ENCODE peak calls at places on chromosomes 11 and 22, in five cellular contexts. One of them, this sample, is unnamed.

GRCh38 chr22:32354360-32355351 is 3.0 kb upstream of the RFPL3 start:
- ATAC-seq in CD4-positive, alpha-beta T cell: no peak
- ATAC-seq in left cardiac atrium: no peak
- ATAC-seq in activated T-cell treated with anti-CD3 and anti-CD28 coated beads, Interleukin-2, amount 50 U/mL, for 72 hours: no peak
- ATAC-seq in activated naive CD8-positive, alpha-beta T cell treated with anti-CD3 and anti-CD28 coated beads, Interleukin-2, amount 50 U/mL, for 24 hours: no peak
- ATAC-seq in this sample: no peak

GRCh38 chr11:79431535-79431934 is 9.3 kb downstream of the TENM4 start:
- ATAC-seq in CD4-positive, alpha-beta T cell: no peak
- ATAC-seq in activated T-cell treated with anti-CD3 and anti-CD28 coated beads, Interleukin-2, amount 50 U/mL, for 72 hours: no peak
- ATAC-seq in left cardiac atrium: no peak
- ATAC-seq in activated naive CD8-positive, alpha-beta T cell treated with anti-CD3 and anti-CD28 coated beads, Interleukin-2, amount 50 U/mL, for 24 hours: no peak
- ATAC-seq in this sample: peak

GRCh38 chr11:75689861-75690641 is 21.2 kb upstream of the MAP6 start:
- ATAC-seq in activated naive CD8-positive, alpha-beta T cell treated with anti-CD3 and anti-CD28 coated beads, Interleukin-2, amount 50 U/mL, for 24 hours: peak
- ATAC-seq in activated T-cell treated with anti-CD3 and anti-CD28 coated beads, Interleukin-2, amount 50 U/mL, for 72 hours: peak
- ATAC-seq in CD4-positive, alpha-beta T cell: no peak
- ATAC-seq in left cardiac atrium: no peak
- ATAC-seq in this sample: peak

GRCh38 chr22:42651134-42651533 is 1.9 kb upstream of the CYB5R3 start:
- ATAC-seq in activated T-cell treated with anti-CD3 and anti-CD28 coated beads, Interleukin-2, amount 50 U/mL, for 72 hours: no peak
- ATAC-seq in CD4-positive, alpha-beta T cell: no peak
- ATAC-seq in left cardiac atrium: no peak
- ATAC-seq in activated naive CD8-positive, alpha-beta T cell treated with anti-CD3 and anti-CD28 coated beads, Interleukin-2, amount 50 U/mL, for 24 hours: no peak
- ATAC-seq in this sample: no peak

GRCh38 chr11:57791321-57792059 is 29.9 kb downstream of the CTNND1 start:
- ATAC-seq in activated T-cell treated with anti-CD3 and anti-CD28 coated beads, Interleukin-2, amount 50 U/mL, for 72 hours: no peak
- ATAC-seq in left cardiac atrium: no peak
- ATAC-seq in CD4-positive, alpha-beta T cell: peak
- ATAC-seq in activated naive CD8-positive, alpha-beta T cell treated with anti-CD3 and anti-CD28 coated beads, Interleukin-2, amount 50 U/mL, for 24 hours: no peak
- ATAC-seq in this sample: no peak

GRCh38 chr11:102447193-102447592 is 5.4 kb downstream of the TMEM123 start:
- ATAC-seq in activated naive CD8-positive, alpha-beta T cell treated with anti-CD3 and anti-CD28 coated beads, Interleukin-2, amount 50 U/mL, for 24 hours: peak
- ATAC-seq in CD4-positive, alpha-beta T cell: no peak
- ATAC-seq in left cardiac atrium: no peak
- ATAC-seq in activated T-cell treated with anti-CD3 and anti-CD28 coated beads, Interleukin-2, amount 50 U/mL, for 72 hours: peak
- ATAC-seq in this sample: no peak

GRCh38 chr11:31387379-31387778 is 17.7 kb downstream of the DNAJC24 start:
- ATAC-seq in activated T-cell treated with anti-CD3 and anti-CD28 coated beads, Interleukin-2, amount 50 U/mL, for 72 hours: no peak
- ATAC-seq in CD4-positive, alpha-beta T cell: no peak
- ATAC-seq in activated naive CD8-positive, alpha-beta T cell treated with anti-CD3 and anti-CD28 coated beads, Interleukin-2, amount 50 U/mL, for 24 hours: no peak
- ATAC-seq in left cardiac atrium: no peak
- ATAC-seq in this sample: no peak

GRCh38 chr22:16917144-16918003 is 90.6 kb downstream of the GAB4 start:
- ATAC-seq in activated naive CD8-positive, alpha-beta T cell treated with anti-CD3 and anti-CD28 coated beads, Interleukin-2, amount 50 U/mL, for 24 hours: no peak
- ATAC-seq in activated T-cell treated with anti-CD3 and anti-CD28 coated beads, Interleukin-2, amount 50 U/mL, for 72 hours: peak
- ATAC-seq in CD4-positive, alpha-beta T cell: no peak
- ATAC-seq in left cardiac atrium: peak
- ATAC-seq in this sample: peak

GRCh38 chr22:23764931-23765881 is 2.4 kb downstream of the C22orf15 start:
- ATAC-seq in left cardiac atrium: no peak
- ATAC-seq in activated naive CD8-positive, alpha-beta T cell treated with anti-CD3 and anti-CD28 coated beads, Interleukin-2, amount 50 U/mL, for 24 hours: no peak
- ATAC-seq in CD4-positive, alpha-beta T cell: no peak
- ATAC-seq in activated T-cell treated with anti-CD3 and anti-CD28 coated beads, Interleukin-2, amount 50 U/mL, for 72 hours: no peak
- ATAC-seq in this sample: no peak

GRCh38 chr11:107196732-107197131 is 178.5 kb upstream of the GUCY1A2 start:
- ATAC-seq in activated naive CD8-positive, alpha-beta T cell treated with anti-CD3 and anti-CD28 coated beads, Interleukin-2, amount 50 U/mL, for 24 hours: no peak
- ATAC-seq in left cardiac atrium: no peak
- ATAC-seq in activated T-cell treated with anti-CD3 and anti-CD28 coated beads, Interleukin-2, amount 50 U/mL, for 72 hours: no peak
- ATAC-seq in CD4-positive, alpha-beta T cell: no peak
- ATAC-seq in this sample: no peak

GRCh38 chr22:42296381-42296853 is 26.0 kb upstream of the TCF20 start:
- ATAC-seq in left cardiac atrium: no peak
- ATAC-seq in activated naive CD8-positive, alpha-beta T cell treated with anti-CD3 and anti-CD28 coated beads, Interleukin-2, amount 50 U/mL, for 24 hours: no peak
- ATAC-seq in activated T-cell treated with anti-CD3 and anti-CD28 coated beads, Interleukin-2, amount 50 U/mL, for 72 hours: no peak
- ATAC-seq in CD4-positive, alpha-beta T cell: no peak
- ATAC-seq in this sample: no peak

GRCh38 chr11:84310261-84310660 is 1024.1 kb upstream of the CCDC90B start:
- ATAC-seq in activated naive CD8-positive, alpha-beta T cell treated with anti-CD3 and anti-CD28 coated beads, Interleukin-2, amount 50 U/mL, for 24 hours: no peak
- ATAC-seq in left cardiac atrium: no peak
- ATAC-seq in activated T-cell treated with anti-CD3 and anti-CD28 coated beads, Interleukin-2, amount 50 U/mL, for 72 hours: no peak
- ATAC-seq in CD4-positive, alpha-beta T cell: no peak
- ATAC-seq in this sample: no peak

GRCh38 chr22:23183107-23183698 is 2.9 kb downstream of the BCR start:
- ATAC-seq in activated naive CD8-positive, alpha-beta T cell treated with anti-CD3 and anti-CD28 coated beads, Interleukin-2, amount 50 U/mL, for 24 hours: no peak
- ATAC-seq in CD4-positive, alpha-beta T cell: no peak
- ATAC-seq in activated T-cell treated with anti-CD3 and anti-CD28 coated beads, Interleukin-2, amount 50 U/mL, for 72 hours: no peak
- ATAC-seq in left cardiac atrium: peak
- ATAC-seq in this sample: peak

GRCh38 chr11:134942633-134943032 is 530.6 kb upstream of the B3GAT1 start:
- ATAC-seq in activated naive CD8-positive, alpha-beta T cell treated with anti-CD3 and anti-CD28 coated beads, Interleukin-2, amount 50 U/mL, for 24 hours: no peak
- ATAC-seq in CD4-positive, alpha-beta T cell: no peak
- ATAC-seq in activated T-cell treated with anti-CD3 and anti-CD28 coated beads, Interleukin-2, amount 50 U/mL, for 72 hours: no peak
- ATAC-seq in left cardiac atrium: no peak
- ATAC-seq in this sample: no peak

GRCh38 chr11:88813233-88813915 is 252.4 kb downstream of the GRM5 start:
- ATAC-seq in activated T-cell treated with anti-CD3 and anti-CD28 coated beads, Interleukin-2, amount 50 U/mL, for 72 hours: peak
- ATAC-seq in activated naive CD8-positive, alpha-beta T cell treated with anti-CD3 and anti-CD28 coated beads, Interleukin-2, amount 50 U/mL, for 24 hours: peak
- ATAC-seq in left cardiac atrium: no peak
- ATAC-seq in CD4-positive, alpha-beta T cell: no peak
- ATAC-seq in this sample: no peak

GRCh38 chr11:74162688-74163467 is 7.9 kb downstream of the C2CD3 start:
- ATAC-seq in CD4-positive, alpha-beta T cell: no peak
- ATAC-seq in left cardiac atrium: no peak
- ATAC-seq in activated T-cell treated with anti-CD3 and anti-CD28 coated beads, Interleukin-2, amount 50 U/mL, for 72 hours: peak
- ATAC-seq in activated naive CD8-positive, alpha-beta T cell treated with anti-CD3 and anti-CD28 coated beads, Interleukin-2, amount 50 U/mL, for 24 hours: no peak
- ATAC-seq in this sample: no peak

GRCh38 chr11:78460468-78460867 is 42.8 kb upstream of the GAB2 start:
- ATAC-seq in left cardiac atrium: no peak
- ATAC-seq in activated T-cell treated with anti-CD3 and anti-CD28 coated beads, Interleukin-2, amount 50 U/mL, for 72 hours: no peak
- ATAC-seq in activated naive CD8-positive, alpha-beta T cell treated with anti-CD3 and anti-CD28 coated beads, Interleukin-2, amount 50 U/mL, for 24 hours: no peak
- ATAC-seq in CD4-positive, alpha-beta T cell: no peak
- ATAC-seq in this sample: no peak

GRCh38 chr11:128323381-128323780 is 264.0 kb downstream of the ETS1 start:
- ATAC-seq in left cardiac atrium: peak
- ATAC-seq in activated T-cell treated with anti-CD3 and anti-CD28 coated beads, Interleukin-2, amount 50 U/mL, for 72 hours: peak
- ATAC-seq in activated naive CD8-positive, alpha-beta T cell treated with anti-CD3 and anti-CD28 coated beads, Interleukin-2, amount 50 U/mL, for 24 hours: no peak
- ATAC-seq in CD4-positive, alpha-beta T cell: peak
- ATAC-seq in this sample: no peak

GRCh38 chr22:29345932-29346331 is 30.4 kb upstream of the RASL10A start:
- ATAC-seq in left cardiac atrium: no peak
- ATAC-seq in CD4-positive, alpha-beta T cell: no peak
- ATAC-seq in activated T-cell treated with anti-CD3 and anti-CD28 coated beads, Interleukin-2, amount 50 U/mL, for 72 hours: no peak
- ATAC-seq in activated naive CD8-positive, alpha-beta T cell treated with anti-CD3 and anti-CD28 coated beads, Interleukin-2, amount 50 U/mL, for 24 hours: no peak
- ATAC-seq in this sample: no peak

GRCh38 chr22:20051927-20052308 is 28.1 kb upstream of the DGCR8 start:
- ATAC-seq in activated T-cell treated with anti-CD3 and anti-CD28 coated beads, Interleukin-2, amount 50 U/mL, for 72 hours: no peak
- ATAC-seq in CD4-positive, alpha-beta T cell: no peak
- ATAC-seq in activated naive CD8-positive, alpha-beta T cell treated with anti-CD3 and anti-CD28 coated beads, Interleukin-2, amount 50 U/mL, for 24 hours: no peak
- ATAC-seq in left cardiac atrium: no peak
- ATAC-seq in this sample: no peak

GRCh38 chr11:46210133-46210636 is 67.3 kb upstream of the CREB3L1 start:
- ATAC-seq in left cardiac atrium: peak
- ATAC-seq in CD4-positive, alpha-beta T cell: no peak
- ATAC-seq in activated T-cell treated with anti-CD3 and anti-CD28 coated beads, Interleukin-2, amount 50 U/mL, for 72 hours: peak
- ATAC-seq in activated naive CD8-positive, alpha-beta T cell treated with anti-CD3 and anti-CD28 coated beads, Interleukin-2, amount 50 U/mL, for 24 hours: peak
- ATAC-seq in this sample: no peak

GRCh38 chr11:7306900-7307299 is 55.2 kb downstream of the SYT9 start:
- ATAC-seq in activated T-cell treated with anti-CD3 and anti-CD28 coated beads, Interleukin-2, amount 50 U/mL, for 72 hours: no peak
- ATAC-seq in left cardiac atrium: no peak
- ATAC-seq in CD4-positive, alpha-beta T cell: no peak
- ATAC-seq in activated naive CD8-positive, alpha-beta T cell treated with anti-CD3 and anti-CD28 coated beads, Interleukin-2, amount 50 U/mL, for 24 hours: no peak
- ATAC-seq in this sample: no peak

GRCh38 chr22:23259916-23260644 is 79.8 kb downstream of the BCR start:
- ATAC-seq in activated naive CD8-positive, alpha-beta T cell treated with anti-CD3 and anti-CD28 coated beads, Interleukin-2, amount 50 U/mL, for 24 hours: no peak
- ATAC-seq in CD4-positive, alpha-beta T cell: no peak
- ATAC-seq in activated T-cell treated with anti-CD3 and anti-CD28 coated beads, Interleukin-2, amount 50 U/mL, for 72 hours: no peak
- ATAC-seq in left cardiac atrium: no peak
- ATAC-seq in this sample: no peak

GRCh38 chr11:11140510-11140909 is 212.5 kb downstream of the CSNK2A3 start:
- ATAC-seq in left cardiac atrium: no peak
- ATAC-seq in CD4-positive, alpha-beta T cell: no peak
- ATAC-seq in activated naive CD8-positive, alpha-beta T cell treated with anti-CD3 and anti-CD28 coated beads, Interleukin-2, amount 50 U/mL, for 24 hours: no peak
- ATAC-seq in activated T-cell treated with anti-CD3 and anti-CD28 coated beads, Interleukin-2, amount 50 U/mL, for 72 hours: no peak
- ATAC-seq in this sample: no peak

GRCh38 chr11:94668240-94668793 is 99.8 kb upstream of the AMOTL1 start:
- ATAC-seq in activated T-cell treated with anti-CD3 and anti-CD28 coated beads, Interleukin-2, amount 50 U/mL, for 72 hours: no peak
- ATAC-seq in activated naive CD8-positive, alpha-beta T cell treated with anti-CD3 and anti-CD28 coated beads, Interleukin-2, amount 50 U/mL, for 24 hours: no peak
- ATAC-seq in CD4-positive, alpha-beta T cell: no peak
- ATAC-seq in left cardiac atrium: no peak
- ATAC-seq in this sample: no peak

This sample was measured in esophagus mucosa.